ENCODE peak calls at places on chromosomes 5 and 9, in eight cellular contexts. One of them, this sample, is unnamed.

GRCh38 chr5:42807722-42808447 is 3.8 kb downstream of the SELENOP start:
- DNase-seq in fibroblast of the aortic adventitia: peak
- DNase-seq in T-helper 9 cell: no peak
- DNase-seq in effector CD8-positive, alpha-beta T cell: no peak
- DNase-seq in T-helper 17 cell: no peak
- DNase-seq in lower leg skin: no peak
- DNase-seq in thoracic aorta: no peak
- DNase-seq in hippocampal formation: peak
- DNase-seq in this sample: peak

GRCh38 chr9:136614967-136615623 is 47.6 kb upstream of the EGFL7 start:
- DNase-seq in fibroblast of the aortic adventitia: no peak
- DNase-seq in T-helper 9 cell: no peak
- DNase-seq in effector CD8-positive, alpha-beta T cell: no peak
- DNase-seq in T-helper 17 cell: no peak
- DNase-seq in lower leg skin: no peak
- DNase-seq in thoracic aorta: no peak
- DNase-seq in hippocampal formation: no peak
- DNase-seq in this sample: no peak

GRCh38 chr9:2493106-2493505 is 128.5 kb upstream of the VLDLR start:
- DNase-seq in fibroblast of the aortic adventitia: peak
- DNase-seq in T-helper 9 cell: no peak
- DNase-seq in effector CD8-positive, alpha-beta T cell: no peak
- DNase-seq in T-helper 17 cell: no peak
- DNase-seq in lower leg skin: no peak
- DNase-seq in thoracic aorta: no peak
- DNase-seq in hippocampal formation: no peak
- DNase-seq in this sample: no peak

GRCh38 chr9:109904666-109905065 is 124.7 kb downstream of the PALM2AKAP2 start:
- DNase-seq in fibroblast of the aortic adventitia: peak
- DNase-seq in T-helper 9 cell: no peak
- DNase-seq in effector CD8-positive, alpha-beta T cell: no peak
- DNase-seq in T-helper 17 cell: no peak
- DNase-seq in lower leg skin: no peak
- DNase-seq in thoracic aorta: no peak
- DNase-seq in hippocampal formation: no peak
- DNase-seq in this sample: no peak

GRCh38 chr5:31492824-31493223 is 39.1 kb downstream of the DROSHA start:
- DNase-seq in fibroblast of the aortic adventitia: no peak
- DNase-seq in T-helper 9 cell: no peak
- DNase-seq in effector CD8-positive, alpha-beta T cell: no peak
- DNase-seq in T-helper 17 cell: no peak
- DNase-seq in lower leg skin: no peak
- DNase-seq in thoracic aorta: no peak
- DNase-seq in hippocampal formation: no peak
- DNase-seq in this sample: no peak

GRCh38 chr5:90131734-90132133 is 277.8 kb downstream of the CETN3 start:
- DNase-seq in fibroblast of the aortic adventitia: peak
- DNase-seq in T-helper 9 cell: no peak
- DNase-seq in effector CD8-positive, alpha-beta T cell: no peak
- DNase-seq in T-helper 17 cell: no peak
- DNase-seq in lower leg skin: no peak
- DNase-seq in thoracic aorta: no peak
- DNase-seq in hippocampal formation: no peak
- DNase-seq in this sample: peak

GRCh38 chr5:79436821-79437220 is 77.1 kb downstream of the HOMER1 start:
- DNase-seq in fibroblast of the aortic adventitia: peak
- DNase-seq in T-helper 9 cell: no peak
- DNase-seq in effector CD8-positive, alpha-beta T cell: no peak
- DNase-seq in T-helper 17 cell: no peak
- DNase-seq in lower leg skin: no peak
- DNase-seq in thoracic aorta: no peak
- DNase-seq in hippocampal formation: no peak
- DNase-seq in this sample: no peak

GRCh38 chr9:6600426-6600825 is 45.1 kb downstream of the GLDC start:
- DNase-seq in fibroblast of the aortic adventitia: no peak
- DNase-seq in T-helper 9 cell: no peak
- DNase-seq in effector CD8-positive, alpha-beta T cell: no peak
- DNase-seq in T-helper 17 cell: no peak
- DNase-seq in lower leg skin: no peak
- DNase-seq in thoracic aorta: no peak
- DNase-seq in hippocampal formation: no peak
- DNase-seq in this sample: no peak